ENCODE peak calls at places on chromosomes 6 and 20, in nine cellular contexts. One of them, this sample, is unnamed.

GRCh38 chr6:126047648-126048047 is 61.3 kb downstream of the TRMT11 start:
- DNase-seq in naive B cell: no peak
- DNase-seq in ACHN: no peak
- DNase-seq in GOT3: no peak
- DNase-seq in renal cortical epithelial cell: no peak
- DNase-seq in stimulated activated CD4-positive, alpha-beta T cell treated with anti-CD3 and anti-CD28 coated beads, Interleukin-4, amount 100 ng/mL, for 1 hour: no peak
- DNase-seq in posterior vena cava: no peak
- DNase-seq in ureter: no peak
- DNase-seq in EL: no peak
- DNase-seq in this sample: no peak

GRCh38 chr6:109469591-109470189 is 13.3 kb downstream of the ZBTB24 start:
- DNase-seq in EL: no peak
- DNase-seq in naive B cell: no peak
- DNase-seq in ACHN: no peak
- DNase-seq in GOT3: no peak
- DNase-seq in stimulated activated CD4-positive, alpha-beta T cell treated with anti-CD3 and anti-CD28 coated beads, Interleukin-4, amount 100 ng/mL, for 1 hour: no peak
- DNase-seq in posterior vena cava: no peak
- DNase-seq in ureter: no peak
- DNase-seq in renal cortical epithelial cell: no peak
- DNase-seq in this sample: no peak

GRCh38 chr20:47544852-47545251 is 43.2 kb downstream of the NCOA3 start:
- DNase-seq in ureter: no peak
- DNase-seq in GOT3: no peak
- DNase-seq in EL: peak
- DNase-seq in naive B cell: no peak
- DNase-seq in ACHN: no peak
- DNase-seq in renal cortical epithelial cell: no peak
- DNase-seq in posterior vena cava: no peak
- DNase-seq in stimulated activated CD4-positive, alpha-beta T cell treated with anti-CD3 and anti-CD28 coated beads, Interleukin-4, amount 100 ng/mL, for 1 hour: no peak
- DNase-seq in this sample: no peak

GRCh38 chr6:55437141-55437540 is 109.9 kb downstream of the GFRAL start:
- DNase-seq in posterior vena cava: no peak
- DNase-seq in renal cortical epithelial cell: no peak
- DNase-seq in EL: no peak
- DNase-seq in ureter: no peak
- DNase-seq in GOT3: no peak
- DNase-seq in ACHN: no peak
- DNase-seq in stimulated activated CD4-positive, alpha-beta T cell treated with anti-CD3 and anti-CD28 coated beads, Interleukin-4, amount 100 ng/mL, for 1 hour: no peak
- DNase-seq in naive B cell: no peak
- DNase-seq in this sample: no peak

GRCh38 chr6:13395272-13396237 is 67.2 kb upstream of the TBC1D7 start:
- DNase-seq in EL: peak
- DNase-seq in ureter: peak
- DNase-seq in ACHN: peak
- DNase-seq in renal cortical epithelial cell: peak
- DNase-seq in GOT3: no peak
- DNase-seq in naive B cell: peak
- DNase-seq in stimulated activated CD4-positive, alpha-beta T cell treated with anti-CD3 and anti-CD28 coated beads, Interleukin-4, amount 100 ng/mL, for 1 hour: no peak
- DNase-seq in posterior vena cava: peak
- DNase-seq in this sample: no peak

GRCh38 chr6:138099832-138100231 is 7.4 kb downstream of the PERP start:
- DNase-seq in ureter: no peak
- DNase-seq in stimulated activated CD4-positive, alpha-beta T cell treated with anti-CD3 and anti-CD28 coated beads, Interleukin-4, amount 100 ng/mL, for 1 hour: no peak
- DNase-seq in naive B cell: no peak
- DNase-seq in posterior vena cava: no peak
- DNase-seq in GOT3: no peak
- DNase-seq in renal cortical epithelial cell: peak
- DNase-seq in EL: peak
- DNase-seq in ACHN: peak
- DNase-seq in this sample: no peak

GRCh38 chr20:50584687-50585086 is 74.5 kb downstream of the PTPN1 start:
- DNase-seq in posterior vena cava: peak
- DNase-seq in renal cortical epithelial cell: no peak
- DNase-seq in EL: no peak
- DNase-seq in GOT3: no peak
- DNase-seq in ACHN: no peak
- DNase-seq in ureter: no peak
- DNase-seq in naive B cell: no peak
- DNase-seq in stimulated activated CD4-positive, alpha-beta T cell treated with anti-CD3 and anti-CD28 coated beads, Interleukin-4, amount 100 ng/mL, for 1 hour: no peak
- DNase-seq in this sample: no peak

GRCh38 chr6:36920546-36920945 is 34.0 kb upstream of the PI16 start:
- DNase-seq in renal cortical epithelial cell: no peak
- DNase-seq in EL: no peak
- DNase-seq in stimulated activated CD4-positive, alpha-beta T cell treated with anti-CD3 and anti-CD28 coated beads, Interleukin-4, amount 100 ng/mL, for 1 hour: no peak
- DNase-seq in ACHN: no peak
- DNase-seq in ureter: no peak
- DNase-seq in naive B cell: no peak
- DNase-seq in GOT3: no peak
- DNase-seq in posterior vena cava: no peak
- DNase-seq in this sample: no peak

GRCh38 chr6:35484921-35485392 is 11.9 kb downstream of the TEAD3 start:
- DNase-seq in renal cortical epithelial cell: peak
- DNase-seq in GOT3: no peak
- DNase-seq in naive B cell: no peak
- DNase-seq in posterior vena cava: no peak
- DNase-seq in ureter: no peak
- DNase-seq in ACHN: no peak
- DNase-seq in stimulated activated CD4-positive, alpha-beta T cell treated with anti-CD3 and anti-CD28 coated beads, Interleukin-4, amount 100 ng/mL, for 1 hour: no peak
- DNase-seq in EL: peak
- DNase-seq in this sample: no peak

GRCh38 chr6:129732034-129732433 is 22.1 kb upstream of the ARHGAP18 start:
- DNase-seq in ACHN: no peak
- DNase-seq in posterior vena cava: no peak
- DNase-seq in renal cortical epithelial cell: no peak
- DNase-seq in stimulated activated CD4-positive, alpha-beta T cell treated with anti-CD3 and anti-CD28 coated beads, Interleukin-4, amount 100 ng/mL, for 1 hour: no peak
- DNase-seq in naive B cell: no peak
- DNase-seq in ureter: no peak
- DNase-seq in EL: no peak
- DNase-seq in GOT3: no peak
- DNase-seq in this sample: no peak

GRCh38 chr6:110475255-110475654 is 1.2 kb downstream of the SLC22A16 start:
- DNase-seq in posterior vena cava: no peak
- DNase-seq in ACHN: no peak
- DNase-seq in stimulated activated CD4-positive, alpha-beta T cell treated with anti-CD3 and anti-CD28 coated beads, Interleukin-4, amount 100 ng/mL, for 1 hour: no peak
- DNase-seq in renal cortical epithelial cell: no peak
- DNase-seq in naive B cell: peak
- DNase-seq in ureter: no peak
- DNase-seq in EL: no peak
- DNase-seq in GOT3: no peak
- DNase-seq in this sample: no peak

GRCh38 chr6:30618270-30618787 is 689 bp downstream of the MRPS18B start:
- DNase-seq in stimulated activated CD4-positive, alpha-beta T cell treated with anti-CD3 and anti-CD28 coated beads, Interleukin-4, amount 100 ng/mL, for 1 hour: no peak
- DNase-seq in posterior vena cava: peak
- DNase-seq in renal cortical epithelial cell: no peak
- DNase-seq in GOT3: no peak
- DNase-seq in ureter: no peak
- DNase-seq in ACHN: no peak
- DNase-seq in naive B cell: no peak
- DNase-seq in EL: no peak
- DNase-seq in this sample: no peak

GRCh38 chr20:38883081-38883980 is 42.9 kb upstream of the FAM83D start:
- DNase-seq in naive B cell: no peak
- DNase-seq in EL: peak
- DNase-seq in ureter: no peak
- DNase-seq in ACHN: no peak
- DNase-seq in stimulated activated CD4-positive, alpha-beta T cell treated with anti-CD3 and anti-CD28 coated beads, Interleukin-4, amount 100 ng/mL, for 1 hour: no peak
- DNase-seq in GOT3: no peak
- DNase-seq in renal cortical epithelial cell: no peak
- DNase-seq in posterior vena cava: peak
- DNase-seq in this sample: no peak

GRCh38 chr6:27293436-27294152 is 18.5 kb downstream of the POM121L2 start:
- DNase-seq in stimulated activated CD4-positive, alpha-beta T cell treated with anti-CD3 and anti-CD28 coated beads, Interleukin-4, amount 100 ng/mL, for 1 hour: no peak
- DNase-seq in naive B cell: no peak
- DNase-seq in posterior vena cava: no peak
- DNase-seq in ACHN: peak
- DNase-seq in renal cortical epithelial cell: no peak
- DNase-seq in ureter: no peak
- DNase-seq in EL: peak
- DNase-seq in GOT3: no peak
- DNase-seq in this sample: no peak

GRCh38 chr6:116375262-116375661 is 4.5 kb downstream of the DSE start:
- DNase-seq in naive B cell: no peak
- DNase-seq in stimulated activated CD4-positive, alpha-beta T cell treated with anti-CD3 and anti-CD28 coated beads, Interleukin-4, amount 100 ng/mL, for 1 hour: no peak
- DNase-seq in GOT3: no peak
- DNase-seq in EL: no peak
- DNase-seq in ACHN: no peak
- DNase-seq in ureter: no peak
- DNase-seq in posterior vena cava: no peak
- DNase-seq in renal cortical epithelial cell: no peak
- DNase-seq in this sample: no peak

GRCh38 chr20:57043669-57044268 is 222.7 kb downstream of the BMP7 start:
- DNase-seq in naive B cell: no peak
- DNase-seq in EL: no peak
- DNase-seq in ACHN: no peak
- DNase-seq in posterior vena cava: no peak
- DNase-seq in stimulated activated CD4-positive, alpha-beta T cell treated with anti-CD3 and anti-CD28 coated beads, Interleukin-4, amount 100 ng/mL, for 1 hour: no peak
- DNase-seq in ureter: no peak
- DNase-seq in GOT3: no peak
- DNase-seq in renal cortical epithelial cell: no peak
- DNase-seq in this sample: no peak

GRCh38 chr6:132369526-132369925 is 31.7 kb downstream of the MOXD1 start:
- DNase-seq in EL: peak
- DNase-seq in GOT3: no peak
- DNase-seq in posterior vena cava: no peak
- DNase-seq in ACHN: no peak
- DNase-seq in naive B cell: no peak
- DNase-seq in renal cortical epithelial cell: no peak
- DNase-seq in ureter: no peak
- DNase-seq in stimulated activated CD4-positive, alpha-beta T cell treated with anti-CD3 and anti-CD28 coated beads, Interleukin-4, amount 100 ng/mL, for 1 hour: no peak
- DNase-seq in this sample: no peak

GRCh38 chr20:59583428-59584277 is 20.7 kb upstream of the PHACTR3 start:
- DNase-seq in stimulated activated CD4-positive, alpha-beta T cell treated with anti-CD3 and anti-CD28 coated beads, Interleukin-4, amount 100 ng/mL, for 1 hour: no peak
- DNase-seq in GOT3: no peak
- DNase-seq in renal cortical epithelial cell: no peak
- DNase-seq in posterior vena cava: peak
- DNase-seq in EL: no peak
- DNase-seq in ureter: peak
- DNase-seq in naive B cell: no peak
- DNase-seq in ACHN: no peak
- DNase-seq in this sample: no peak

GRCh38 chr20:1334761-1335160 is 5.8 kb upstream of the SDCBP2 start:
- DNase-seq in GOT3: no peak
- DNase-seq in stimulated activated CD4-positive, alpha-beta T cell treated with anti-CD3 and anti-CD28 coated beads, Interleukin-4, amount 100 ng/mL, for 1 hour: no peak
- DNase-seq in naive B cell: no peak
- DNase-seq in ureter: no peak
- DNase-seq in EL: no peak
- DNase-seq in renal cortical epithelial cell: no peak
- DNase-seq in posterior vena cava: peak
- DNase-seq in ACHN: no peak
- DNase-seq in this sample: no peak

GRCh38 chr6:56865081-56865875 is 89.6 kb upstream of the BEND6 start:
- DNase-seq in stimulated activated CD4-positive, alpha-beta T cell treated with anti-CD3 and anti-CD28 coated beads, Interleukin-4, amount 100 ng/mL, for 1 hour: no peak
- DNase-seq in renal cortical epithelial cell: no peak
- DNase-seq in EL: no peak
- DNase-seq in ACHN: no peak
- DNase-seq in ureter: no peak
- DNase-seq in posterior vena cava: no peak
- DNase-seq in GOT3: no peak
- DNase-seq in naive B cell: no peak
- DNase-seq in this sample: no peak

GRCh38 chr6:143018955-143019354 is 41.7 kb upstream of the AIG1 start:
- DNase-seq in GOT3: no peak
- DNase-seq in ACHN: no peak
- DNase-seq in ureter: no peak
- DNase-seq in EL: no peak
- DNase-seq in stimulated activated CD4-positive, alpha-beta T cell treated with anti-CD3 and anti-CD28 coated beads, Interleukin-4, amount 100 ng/mL, for 1 hour: no peak
- DNase-seq in renal cortical epithelial cell: no peak
- DNase-seq in naive B cell: no peak
- DNase-seq in posterior vena cava: no peak
- DNase-seq in this sample: no peak

GRCh38 chr6:5562277-5562676 is 301.0 kb downstream of the FARS2 start:
- DNase-seq in renal cortical epithelial cell: no peak
- DNase-seq in GOT3: no peak
- DNase-seq in posterior vena cava: no peak
- DNase-seq in naive B cell: no peak
- DNase-seq in EL: no peak
- DNase-seq in ACHN: no peak
- DNase-seq in stimulated activated CD4-positive, alpha-beta T cell treated with anti-CD3 and anti-CD28 coated beads, Interleukin-4, amount 100 ng/mL, for 1 hour: no peak
- DNase-seq in ureter: no peak
- DNase-seq in this sample: no peak

GRCh38 chr6:125095501-125096301 is 57.9 kb upstream of the TPD52L1 start:
- DNase-seq in stimulated activated CD4-positive, alpha-beta T cell treated with anti-CD3 and anti-CD28 coated beads, Interleukin-4, amount 100 ng/mL, for 1 hour: no peak
- DNase-seq in EL: peak
- DNase-seq in ACHN: no peak
- DNase-seq in naive B cell: no peak
- DNase-seq in posterior vena cava: no peak
- DNase-seq in GOT3: no peak
- DNase-seq in renal cortical epithelial cell: peak
- DNase-seq in ureter: no peak
- DNase-seq in this sample: no peak

GRCh38 chr6:44926556-44926955 is 401.6 kb upstream of the RUNX2 start:
- DNase-seq in posterior vena cava: no peak
- DNase-seq in naive B cell: no peak
- DNase-seq in GOT3: no peak
- DNase-seq in renal cortical epithelial cell: peak
- DNase-seq in EL: no peak
- DNase-seq in ureter: no peak
- DNase-seq in stimulated activated CD4-positive, alpha-beta T cell treated with anti-CD3 and anti-CD28 coated beads, Interleukin-4, amount 100 ng/mL, for 1 hour: no peak
- DNase-seq in ACHN: no peak
- DNase-seq in this sample: no peak

GRCh38 chr6:33192671-33193602 is 670 bp upstream of the COL11A2 start:
- DNase-seq in renal cortical epithelial cell: no peak
- DNase-seq in EL: no peak
- DNase-seq in stimulated activated CD4-positive, alpha-beta T cell treated with anti-CD3 and anti-CD28 coated beads, Interleukin-4, amount 100 ng/mL, for 1 hour: peak
- DNase-seq in ureter: no peak
- DNase-seq in naive B cell: peak
- DNase-seq in posterior vena cava: no peak
- DNase-seq in ACHN: no peak
- DNase-seq in GOT3: no peak
- DNase-seq in this sample: peak

GRCh38 chr20:46006964-46007363 is 1.7 kb upstream of the MMP9 start:
- DNase-seq in EL: no peak
- DNase-seq in naive B cell: no peak
- DNase-seq in renal cortical epithelial cell: no peak
- DNase-seq in stimulated activated CD4-positive, alpha-beta T cell treated with anti-CD3 and anti-CD28 coated beads, Interleukin-4, amount 100 ng/mL, for 1 hour: no peak
- DNase-seq in GOT3: no peak
- DNase-seq in ACHN: no peak
- DNase-seq in ureter: no peak
- DNase-seq in posterior vena cava: no peak
- DNase-seq in this sample: no peak

GRCh38 chr20:63150911-63151531 is 64.9 kb downstream of the YTHDF1 start:
- DNase-seq in GOT3: no peak
- DNase-seq in posterior vena cava: peak
- DNase-seq in renal cortical epithelial cell: no peak
- DNase-seq in ACHN: no peak
- DNase-seq in naive B cell: no peak
- DNase-seq in ureter: no peak
- DNase-seq in stimulated activated CD4-positive, alpha-beta T cell treated with anti-CD3 and anti-CD28 coated beads, Interleukin-4, amount 100 ng/mL, for 1 hour: no peak
- DNase-seq in EL: no peak
- DNase-seq in this sample: no peak

GRCh38 chr20:17874271-17875105 is 94.1 kb downstream of the SNX5 start:
- DNase-seq in ureter: peak
- DNase-seq in GOT3: no peak
- DNase-seq in stimulated activated CD4-positive, alpha-beta T cell treated with anti-CD3 and anti-CD28 coated beads, Interleukin-4, amount 100 ng/mL, for 1 hour: no peak
- DNase-seq in posterior vena cava: no peak
- DNase-seq in ACHN: no peak
- DNase-seq in EL: no peak
- DNase-seq in naive B cell: no peak
- DNase-seq in renal cortical epithelial cell: no peak
- DNase-seq in this sample: no peak

GRCh38 chr6:34115396-34116314 is 30.2 kb downstream of the GRM4 start:
- DNase-seq in ureter: no peak
- DNase-seq in renal cortical epithelial cell: no peak
- DNase-seq in ACHN: peak
- DNase-seq in EL: no peak
- DNase-seq in stimulated activated CD4-positive, alpha-beta T cell treated with anti-CD3 and anti-CD28 coated beads, Interleukin-4, amount 100 ng/mL, for 1 hour: peak
- DNase-seq in posterior vena cava: no peak
- DNase-seq in naive B cell: peak
- DNase-seq in GOT3: no peak
- DNase-seq in this sample: no peak

GRCh38 chr6:163645560-163645959 is 231.0 kb downstream of the QKI start:
- DNase-seq in EL: no peak
- DNase-seq in renal cortical epithelial cell: peak
- DNase-seq in ureter: no peak
- DNase-seq in GOT3: no peak
- DNase-seq in ACHN: no peak
- DNase-seq in posterior vena cava: no peak
- DNase-seq in stimulated activated CD4-positive, alpha-beta T cell treated with anti-CD3 and anti-CD28 coated beads, Interleukin-4, amount 100 ng/mL, for 1 hour: no peak
- DNase-seq in naive B cell: no peak
- DNase-seq in this sample: no peak

GRCh38 chr20:24754691-24755090 is 194.4 kb upstream of the CST7 start:
- DNase-seq in EL: no peak
- DNase-seq in naive B cell: no peak
- DNase-seq in ureter: no peak
- DNase-seq in posterior vena cava: peak
- DNase-seq in GOT3: no peak
- DNase-seq in ACHN: no peak
- DNase-seq in renal cortical epithelial cell: no peak
- DNase-seq in stimulated activated CD4-positive, alpha-beta T cell treated with anti-CD3 and anti-CD28 coated beads, Interleukin-4, amount 100 ng/mL, for 1 hour: no peak
- DNase-seq in this sample: no peak